ENCODE peak calls at places on chromosomes 12 and 14, in five cellular contexts. One of them, this sample, is unnamed.

GRCh38 chr12:122835693-122836026 is 403 bp downstream of the HIP1R start:
- DNase-seq in cortex of kidney: no peak
- DNase-seq in CMK: no peak
- DNase-seq in fibroblast of pulmonary artery: no peak
- DNase-seq in NCI-H524: no peak
- DNase-seq in this sample: no peak

GRCh38 chr12:253116-253831 is 9.4 kb downstream of the SLC6A13 start:
- DNase-seq in cortex of kidney: no peak
- DNase-seq in CMK: no peak
- DNase-seq in fibroblast of pulmonary artery: no peak
- DNase-seq in NCI-H524: no peak
- DNase-seq in this sample: no peak

GRCh38 chr12:126798449-126798848 is 1468.5 kb upstream of the TMEM132C start:
- DNase-seq in cortex of kidney: no peak
- DNase-seq in CMK: no peak
- DNase-seq in fibroblast of pulmonary artery: no peak
- DNase-seq in NCI-H524: no peak
- DNase-seq in this sample: no peak

GRCh38 chr12:52247622-52248540 is 14.8 kb downstream of the KRT7 start:
- DNase-seq in cortex of kidney: no peak
- DNase-seq in CMK: no peak
- DNase-seq in fibroblast of pulmonary artery: no peak
- DNase-seq in NCI-H524: no peak
- DNase-seq in this sample: no peak

GRCh38 chr14:84806627-84807026 is 723.3 kb upstream of the FLRT2 start:
- DNase-seq in cortex of kidney: no peak
- DNase-seq in CMK: no peak
- DNase-seq in fibroblast of pulmonary artery: peak
- DNase-seq in NCI-H524: no peak
- DNase-seq in this sample: peak

GRCh38 chr14:55221186-55221585 is 29.8 kb upstream of the DLGAP5 start:
- DNase-seq in cortex of kidney: no peak
- DNase-seq in CMK: no peak
- DNase-seq in fibroblast of pulmonary artery: peak
- DNase-seq in NCI-H524: no peak
- DNase-seq in this sample: peak

GRCh38 chr14:74326369-74327152 is 21.7 kb upstream of the VRTN start:
- DNase-seq in cortex of kidney: no peak
- DNase-seq in CMK: no peak
- DNase-seq in fibroblast of pulmonary artery: no peak
- DNase-seq in NCI-H524: no peak
- DNase-seq in this sample: no peak

GRCh38 chr12:113261847-113262470 is 40.7 kb downstream of the TPCN1 start:
- DNase-seq in cortex of kidney: no peak
- DNase-seq in CMK: no peak
- DNase-seq in fibroblast of pulmonary artery: peak
- DNase-seq in NCI-H524: no peak
- DNase-seq in this sample: no peak

GRCh38 chr12:64404470-64405446 is 566 bp downstream of the XPOT start:
- DNase-seq in cortex of kidney: no peak
- DNase-seq in CMK: peak
- DNase-seq in fibroblast of pulmonary artery: peak
- DNase-seq in NCI-H524: peak
- DNase-seq in this sample: peak

GRCh38 chr14:64763801-64764511 is 59.7 kb downstream of the PLEKHG3 start:
- DNase-seq in cortex of kidney: no peak
- DNase-seq in CMK: no peak
- DNase-seq in fibroblast of pulmonary artery: peak
- DNase-seq in NCI-H524: peak
- DNase-seq in this sample: no peak

GRCh38 chr12:127957001-127957660 is 309.8 kb upstream of the TMEM132C start:
- DNase-seq in cortex of kidney: no peak
- DNase-seq in CMK: no peak
- DNase-seq in fibroblast of pulmonary artery: no peak
- DNase-seq in NCI-H524: no peak
- DNase-seq in this sample: no peak

GRCh38 chr12:21962821-21963220 is 21.6 kb upstream of the ABCC9 start:
- DNase-seq in cortex of kidney: no peak
- DNase-seq in CMK: no peak
- DNase-seq in fibroblast of pulmonary artery: no peak
- DNase-seq in NCI-H524: no peak
- DNase-seq in this sample: no peak

GRCh38 chr12:25585021-25585523 is 32.0 kb upstream of the LMNTD1 start:
- DNase-seq in cortex of kidney: no peak
- DNase-seq in CMK: no peak
- DNase-seq in fibroblast of pulmonary artery: peak
- DNase-seq in NCI-H524: no peak
- DNase-seq in this sample: no peak

GRCh38 chr12:50110127-50110761 is 1.8 kb upstream of the COX14 start:
- DNase-seq in cortex of kidney: no peak
- DNase-seq in CMK: peak
- DNase-seq in fibroblast of pulmonary artery: no peak
- DNase-seq in NCI-H524: no peak
- DNase-seq in this sample: no peak

GRCh38 chr14:103187911-103188310 is 64.7 kb downstream of the TNFAIP2 start:
- DNase-seq in cortex of kidney: no peak
- DNase-seq in CMK: no peak
- DNase-seq in fibroblast of pulmonary artery: no peak
- DNase-seq in NCI-H524: no peak
- DNase-seq in this sample: no peak

GRCh38 chr12:913919-914718 is 35.4 kb downstream of the RAD52 start:
- DNase-seq in cortex of kidney: no peak
- DNase-seq in CMK: no peak
- DNase-seq in fibroblast of pulmonary artery: peak
- DNase-seq in NCI-H524: no peak
- DNase-seq in this sample: no peak

This sample was measured in SW 1271.